ENCODE peak calls at places on chromosome 22, in four cellular contexts. E is fibroblast of lung, G is Panc1, F is HCT116. U is an unnamed sample.

GRCh38 chr22:49825944-49826602 is 1.6 kb downstream of the BRD1 start:
- DNase-seq in F (no peak), G (no peak), E (peak; percentile 47), U (no peak)

GRCh38 chr22:27405672-27406388 is 395.7 kb downstream of the MN1 start:
- DNase-seq in E (peak; percentile 37), F (peak; percentile 18), G (no peak), U (no peak)

GRCh38 chr22:35540600-35541253 is at the start of gene RASD2:
- DNase-seq in G (no peak), E (no peak), F (no peak), U (no peak)

GRCh38 chr22:46594947-46595298 is 25.3 kb upstream of the GRAMD4 start:
- DNase-seq in E (no peak), F (no peak), G (no peak), U (no peak)

GRCh38 chr22:35426801-35427140 is 26.8 kb downstream of the MCM5 start:
- DNase-seq in E (no peak), G (no peak), F (no peak), U (no peak)

GRCh38 chr22:49045276-49045675 is 782.4 kb downstream of the BRD1 start:
- DNase-seq in E (no peak), F (no peak), G (no peak), U (no peak)

GRCh38 chr22:17743661-17744411 is 30.4 kb downstream of the BID start:
- DNase-seq in G (no peak), F (no peak), E (no peak), U (no peak)

GRCh38 chr22:26981520-26981919 is 324.1 kb downstream of the MIAT start:
- DNase-seq in E (no peak), F (no peak), G (no peak), U (no peak)

GRCh38 chr22:47059076-47059475 is 296.6 kb downstream of the TBC1D22A start:
- DNase-seq in E (no peak), G (no peak), F (no peak), U (no peak)

GRCh38 chr22:35888181-35888870 is 140.3 kb downstream of the RBFOX2 start:
- DNase-seq in E (no peak), G (no peak), F (no peak), U (no peak)

GRCh38 chr22:49960967-49961600 is 512 bp downstream of the PIM3 start:
- DNase-seq in E (no peak), F (no peak), G (no peak), U (no peak)

GRCh38 chr22:24845036-24845918 is 39.3 kb downstream of the SGSM1 start:
- DNase-seq in G (no peak), E (no peak), F (no peak), U (no peak)

GRCh38 chr22:49382451-49382735 is 445.3 kb downstream of the BRD1 start:
- DNase-seq in G (no peak), E (no peak), F (no peak), U (no peak)

GRCh38 chr22:17772963-17773605 is 1.2 kb downstream of the BID start:
- DNase-seq in E (no peak), F (no peak), G (no peak), U (no peak)

GRCh38 chr22:25488244-25489020 is 76.0 kb upstream of the GRK3 start:
- DNase-seq in E (peak; percentile 56), F (peak; percentile 79), G (peak; percentile 5), U (no peak)

GRCh38 chr22:27913162-27913741 is 5.8 kb downstream of the PITPNB start:
- DNase-seq in E (peak; percentile 32), G (no peak), F (no peak), U (no peak)

GRCh38 chr22:40035351-40035750 is 40.6 kb downstream of the FAM83F start:
- DNase-seq in G (no peak), F (no peak), E (no peak), U (no peak)

GRCh38 chr22:35868938-35869337 is 151.3 kb downstream of the APOL5 start:
- DNase-seq in F (no peak), E (no peak), G (no peak), U (no peak)

GRCh38 chr22:49212466-49212865 is 615.2 kb downstream of the BRD1 start:
- DNase-seq in F (no peak), E (no peak), G (no peak), U (no peak)

GRCh38 chr22:25360411-25360810 is 141.0 kb downstream of the CRYBB2 start:
- DNase-seq in E (no peak), G (no peak), F (no peak), U (no peak)

GRCh38 chr22:46588279-46589140 is 31.7 kb upstream of the GRAMD4 start:
- DNase-seq in E (no peak), F (no peak), G (no peak), U (no peak)

GRCh38 chr22:46425011-46425410 is 89.5 kb downstream of the TRMU start:
- DNase-seq in E (no peak), G (no peak), F (no peak), U (no peak)

GRCh38 chr22:46969961-46970360 is 207.5 kb downstream of the TBC1D22A start:
- DNase-seq in E (no peak), G (no peak), F (no peak), U (no peak)

GRCh38 chr22:19943665-19944026 is 2.0 kb upstream of the TXNRD2 start:
- DNase-seq in F (no peak), G (no peak), E (peak; percentile 65), U (no peak)

GRCh38 chr22:19942886-19943664 is 1.5 kb upstream of the TXNRD2 start:
- DNase-seq in G (no peak), F (no peak), E (peak; percentile 93), U (no peak)

GRCh38 chr22:19942071-19942885 is 660 bp upstream of the TXNRD2 start:
- DNase-seq in E (peak; percentile 75), F (no peak), G (no peak), U (no peak)

GRCh38 chr22:19940536-19941364 is 822 bp upstream of the COMT start:
- DNase-seq in G (no peak), E (no peak), F (no peak), U (no peak)

DNA sequence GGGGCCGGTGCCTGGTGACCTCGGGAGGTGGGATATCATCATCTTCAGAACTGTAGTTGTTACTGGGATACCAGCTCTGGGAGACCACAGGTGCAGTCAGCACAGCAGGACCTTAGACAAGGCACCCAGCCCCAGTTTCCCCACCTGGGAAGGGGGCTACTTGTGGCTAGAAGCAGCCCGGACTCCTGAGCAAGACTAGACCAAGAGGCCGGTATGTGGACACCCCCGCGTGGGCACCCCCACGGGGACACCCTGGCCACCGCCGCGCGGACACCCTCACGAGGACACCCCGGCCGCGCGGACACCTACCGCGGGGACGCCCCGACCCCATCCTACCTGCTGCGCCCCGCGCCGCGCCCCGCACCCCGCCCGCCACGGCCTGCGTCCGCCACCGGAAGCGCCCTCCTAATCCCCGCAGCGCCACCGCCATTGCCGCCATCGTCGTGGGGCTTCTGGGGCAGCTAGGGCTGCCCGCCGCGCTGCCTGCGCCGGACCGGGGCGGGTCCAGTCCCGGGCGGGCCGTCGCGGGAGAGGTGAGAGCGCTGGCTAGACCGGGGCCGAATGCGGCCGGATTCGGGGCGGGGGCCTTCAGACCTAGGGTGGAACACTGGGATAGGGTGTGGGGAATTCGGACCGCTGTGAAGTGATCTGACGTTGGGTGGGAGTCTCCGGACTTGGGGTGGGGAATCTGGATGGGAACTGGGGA is at the start of the genes COMT and TXNRD2:
- DNase-seq in G (no peak), E (peak; percentile 62), F (no peak), U (no peak)
- H3K4me1 ChIP-seq in G (peaks cover 19% of the 10 kb centered on the region), E (peaks cover 15% of the 10 kb centered on the region), F (peaks cover 27% of the 10 kb centered on the region), U (no peaks in the 10 kb centered on the region)

GRCh38 chr22:30305906-30306628 is 16.8 kb upstream of the CASTOR1 start:
- DNase-seq in E (no peak), G (no peak), F (no peak), U (no peak)

GRCh38 chr22:30306629-30307016 is 17.3 kb upstream of the CASTOR1 start:
- DNase-seq in G (no peak), E (no peak), F (no peak), U (no peak)

GRCh38 chr22:30308518-30309230 is 18.1 kb downstream of the TBC1D10A start:
- DNase-seq in E (peak; percentile 60), G (no peak), F (no peak), U (no peak)

GRCh38 chr22:30307026-30307574 is 17.8 kb upstream of the CASTOR1 start:
- DNase-seq in F (no peak), G (no peak), E (no peak), U (no peak)

GRCh38 chr22:30308096-30308495 is 18.6 kb downstream of the TBC1D10A start:
- DNase-seq in G (no peak), F (no peak), E (no peak), U (no peak)
- H3K4me1 ChIP-seq in G (peaks cover 42% of the 10 kb centered on the region), F (peaks cover 96% of the 10 kb centered on the region), E (peaks cover 44% of the 10 kb centered on the region), U (no peaks in the 10 kb centered on the region)

GRCh38 chr22:22872722-22873708 is 14.6 kb upstream of the IGLL5 start:
- DNase-seq in F (no peak), G (no peak), E (no peak), U (no peak)
- H3K4me1 ChIP-seq in F (no peaks in the 10 kb centered on the region), G (no peaks in the 10 kb centered on the region), E (no peaks in the 10 kb centered on the region), U (no peaks in the 10 kb centered on the region)

GRCh38 chr22:22127100-22127499 is 117.5 kb upstream of the VPREB1 start:
- DNase-seq in G (no peak), F (no peak), E (no peak), U (no peak)
- H3K4me1 ChIP-seq in G (no peaks in the 10 kb centered on the region), F (no peaks in the 10 kb centered on the region), E (no peaks in the 10 kb centered on the region), U (peaks cover 1% of the 10 kb centered on the region)

DNA sequence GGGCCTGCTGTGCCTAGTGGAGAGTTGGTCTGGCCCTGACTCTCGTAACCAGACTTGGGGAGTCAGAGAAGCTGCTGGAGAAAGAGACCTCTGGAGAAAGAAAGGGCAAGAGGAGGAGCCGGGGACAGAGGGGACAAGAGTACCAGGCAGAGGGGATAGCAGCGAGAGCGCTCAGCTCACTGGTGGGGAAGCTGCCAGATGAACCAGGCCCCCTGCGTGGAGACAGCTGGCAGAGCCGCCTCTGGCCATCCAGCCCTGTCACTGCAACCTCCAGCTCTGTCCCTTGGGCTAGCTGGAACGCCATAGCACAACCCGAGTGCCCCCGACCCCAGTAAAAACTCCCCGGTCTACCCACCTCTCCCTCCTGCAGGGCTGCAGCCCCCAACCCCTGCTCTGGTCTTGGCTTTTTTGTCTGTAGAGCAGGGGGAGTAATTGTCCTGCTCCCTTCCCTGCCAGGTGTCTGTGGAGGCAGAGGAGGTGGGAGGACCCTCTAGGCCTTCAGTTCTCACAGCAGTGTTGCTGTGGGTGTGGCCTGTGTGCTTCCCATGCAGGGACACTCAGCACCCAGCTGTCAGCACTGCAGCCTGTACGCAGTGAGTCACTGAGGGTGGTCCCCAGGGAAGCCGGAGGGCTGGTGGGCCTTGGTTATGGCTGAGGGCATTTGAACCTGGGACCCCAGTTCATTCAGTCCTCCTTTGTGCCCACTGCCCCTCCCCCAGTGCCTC is 4.8 kb upstream of the SUN2 start:
- DNase-seq in G (no peak), E (peak; percentile 32), F (no peak), U (no peak)
- H3K4me1 ChIP-seq in G (peaks cover 3% of the 10 kb centered on the region), E (peaks cover 4% of the 10 kb centered on the region), F (peaks cover 39% of the 10 kb centered on the region), U (no peaks in the 10 kb centered on the region)

GRCh38 chr22:21579474-21579851 is 11.9 kb downstream of the UBE2L3 start:
- DNase-seq in F (no peak), E (no peak), G (no peak), U (no peak)
- H3K4me1 ChIP-seq in F (peaks cover 5% of the 10 kb centered on the region), E (peaks cover 2% of the 10 kb centered on the region), G (peaks cover 10% of the 10 kb centered on the region), U (no peaks in the 10 kb centered on the region)

DNA sequence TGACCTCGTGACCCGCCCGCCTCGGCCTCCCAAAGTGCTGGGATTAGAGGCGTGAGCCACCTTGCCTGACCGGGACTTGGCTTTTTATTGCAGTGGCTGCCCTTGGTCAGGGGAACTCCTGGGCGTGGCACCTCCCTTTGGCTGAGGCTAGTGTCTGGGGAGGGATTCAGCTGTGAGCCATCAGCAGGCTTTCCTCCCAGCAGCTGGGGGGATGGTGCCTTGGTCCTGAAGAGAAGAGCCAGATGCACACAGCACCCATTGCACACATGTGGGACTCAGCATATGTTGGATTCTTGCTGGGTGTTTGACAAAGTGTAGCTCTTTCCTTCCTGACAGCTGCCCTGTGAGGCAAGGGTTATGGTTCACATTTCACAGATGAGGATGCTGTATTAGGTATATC is 8.4 kb downstream of the CYTH4 start:
- DNase-seq in G (no peak), E (peak; percentile 72), F (no peak), U (no peak)
- H3K4me1 ChIP-seq in G (peaks cover 4% of the 10 kb centered on the region), E (no peaks in the 10 kb centered on the region), F (peaks cover 29% of the 10 kb centered on the region), U (peaks cover 3% of the 10 kb centered on the region)